ENCODE peak calls at places on chromosomes 16 and 17, in eight cellular contexts. J, G, A, X, D, R, M and H are unnamed samples.
A peak's percentile ranks its signal among the peaks of the same experiment; 100 is the strongest.

GRCh38 chr17:10976401-10976800 is 138.5 kb upstream of the PIRT start:
- DNase-seq in J (no peak), G (no peak), A (no peak), X (no peak), D (no peak), R (no peak), M (no peak), H (no peak)

GRCh38 chr17:34626141-34626681 is 46.8 kb downstream of the TMEM132E start:
- DNase-seq in J (no peak), G (peak; percentile 31), A (no peak), X (no peak), D (no peak), R (no peak), M (no peak), H (no peak)

GRCh38 chr16:574021-574760 is 4.4 kb downstream of the PIGQ start:
- DNase-seq in J (no peak), G (no peak), A (no peak), X (no peak), D (no peak), R (no peak), M (no peak), H (no peak)

GRCh38 chr16:88195911-88196465 is 186.8 kb upstream of the ZNF469 start:
- DNase-seq in J (no peak), G (no peak), A (no peak), X (no peak), D (no peak), R (no peak), M (no peak), H (no peak)

GRCh38 chr16:1433756-1434155 is 2.9 kb downstream of the PERCC1 start:
- DNase-seq in J (no peak), G (no peak), A (no peak), X (no peak), D (no peak), R (no peak), M (no peak), H (no peak)

GRCh38 chr17:6696906-6697305 is 16.3 kb downstream of the SLC13A5 start:
- DNase-seq in J (no peak), G (no peak), A (no peak), X (no peak), D (no peak), R (no peak), M (no peak), H (no peak)

GRCh38 chr16:48201515-48202201 is 42.4 kb upstream of the LONP2 start:
- DNase-seq in J (no peak), G (no peak), A (no peak), X (no peak), D (no peak), R (no peak), M (no peak), H (no peak)

GRCh38 chr17:79633937-79634813 is 23.3 kb upstream of the RBFOX3 start:
- DNase-seq in J (no peak), G (no peak), A (no peak), X (peak; percentile 7), D (no peak), R (no peak), M (no peak), H (no peak)

GRCh38 chr16:55434000-55434399 is 45.0 kb upstream of the MMP2 start:
- DNase-seq in J (no peak), G (no peak), A (no peak), X (no peak), D (no peak), R (no peak), M (no peak), H (no peak)

GRCh38 chr17:79952265-79952877 is 83.3 kb downstream of the TBC1D16 start:
- DNase-seq in J (no peak), G (no peak), A (no peak), X (no peak), D (no peak), R (no peak), M (no peak), H (no peak)

GRCh38 chr16:62876133-62876532 is 839.9 kb upstream of the CDH8 start:
- DNase-seq in J (no peak), G (no peak), A (no peak), X (no peak), D (no peak), R (no peak), M (no peak), H (no peak)

GRCh38 chr16:80319181-80319580 is 221.6 kb upstream of the DYNLRB2 start:
- DNase-seq in J (peak; percentile 15), G (no peak), A (no peak), X (no peak), D (no peak), R (no peak), M (no peak), H (no peak)

GRCh38 chr17:45719335-45720071 is 64.6 kb upstream of the CRHR1 start:
- DNase-seq in J (peak; percentile 3), G (peak; percentile 53), A (peak; percentile 16), X (no peak), D (peak; percentile 54), R (peak; percentile 78), M (no peak), H (peak; percentile 38)

GRCh38 chr17:37481001-37481665 is 8.6 kb upstream of the DUSP14 start:
- DNase-seq in J (no peak), G (peak; percentile 12), A (no peak), X (no peak), D (no peak), R (peak; percentile 20), M (no peak), H (peak; percentile 44)

GRCh38 chr17:27968206-27968732 is 74.2 kb upstream of the NLK start:
- DNase-seq in J (no peak), G (no peak), A (no peak), X (no peak), D (no peak), R (no peak), M (no peak), H (no peak)

GRCh38 chr17:44931376-44931775 is 16.1 kb upstream of the GFAP start:
- DNase-seq in J (no peak), G (no peak), A (no peak), X (no peak), D (no peak), R (no peak), M (no peak), H (no peak)

GRCh38 chr16:85284138-85284897 is 172.0 kb upstream of the CIBAR2 start:
- DNase-seq in J (no peak), G (no peak), A (no peak), X (no peak), D (no peak), R (no peak), M (no peak), H (no peak)

GRCh38 chr17:59107306-59107670 is 608 bp upstream of the TRIM37 start:
- DNase-seq in J (no peak), G (no peak), A (no peak), X (no peak), D (no peak), R (no peak), M (no peak), H (no peak)

GRCh38 chr17:9291912-9292562 is 270.7 kb downstream of the NTN1 start:
- DNase-seq in J (peak; percentile 54), G (peak; percentile 57), A (peak; percentile 2), X (no peak), D (peak; percentile 30), R (peak; percentile 31), M (peak; percentile 29), H (peak; percentile 34)

GRCh38 chr16:46690281-46691178 is 1.1 kb downstream of the ORC6 start:
- DNase-seq in J (peak; percentile 24), G (no peak), A (no peak), X (peak; percentile 62), D (peak; percentile 49), R (peak; percentile 24), M (no peak), H (peak; percentile 43)

GRCh38 chr16:64012166-64012565 is 1109.7 kb downstream of the CDH11 start:
- DNase-seq in J (no peak), G (no peak), A (no peak), X (no peak), D (peak; percentile 3), R (peak; percentile 8), M (no peak), H (peak; percentile 2)

GRCh38 chr17:65684631-65685030 is 123.2 kb upstream of the AXIN2 start:
- DNase-seq in J (no peak), G (no peak), A (no peak), X (no peak), D (peak; percentile 49), R (peak; percentile 43), M (no peak), H (no peak)

GRCh38 chr16:58027341-58028167 is 2.0 kb downstream of the MMP15 start:
- DNase-seq in J (no peak), G (peak; percentile 68), A (no peak), X (peak; percentile 80), D (no peak), R (no peak), M (peak; percentile 10), H (no peak)
- H3K4me3 ChIP-seq in J (no peak overlapping the region), G (peak overlapping the region; percentile 77), A (peak overlapping the region; percentile 48), X (peak overlapping the region; percentile 92), D (peak overlapping the region; percentile 10), R (no peak overlapping the region), M (no peak overlapping the region), H (peak overlapping the region; percentile 65)

GRCh38 chr17:50386451-50386994 is 10.8 kb downstream of the LRRC59 start:
- DNase-seq in J (no peak), G (no peak), A (no peak), X (no peak), D (no peak), R (peak; percentile 24), M (no peak), H (no peak)
- H3K4me3 ChIP-seq in J (no peak overlapping the region), G (no peak overlapping the region), A (no peak overlapping the region), X (no peak overlapping the region), D (no peak overlapping the region), R (no peak overlapping the region), M (no peak overlapping the region), H (no peak overlapping the region)

DNA sequence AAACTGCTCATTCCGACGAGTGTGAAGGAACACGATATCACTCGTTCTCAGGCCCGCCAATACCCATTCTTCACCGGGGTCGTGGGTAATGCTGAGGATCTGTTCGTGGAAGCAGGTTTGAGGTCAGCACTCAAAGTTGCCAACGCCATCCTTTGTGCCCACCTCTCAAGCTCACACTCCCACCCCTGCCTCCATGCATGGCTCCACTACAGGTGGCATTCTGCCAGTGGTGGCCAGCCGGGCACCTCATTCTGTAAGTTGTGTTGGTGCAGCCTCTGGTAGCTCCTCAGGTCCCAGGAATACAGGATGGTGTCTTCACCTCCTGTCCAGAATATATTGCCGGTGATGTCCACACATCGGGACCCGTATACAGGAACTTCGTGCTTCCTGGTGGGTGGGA is 10.7 kb downstream of the TLE7 start:
- DNase-seq in J (no peak), G (no peak), A (no peak), X (no peak), D (no peak), R (no peak), M (no peak), H (no peak)
- H3K4me3 ChIP-seq in J (no peak overlapping the region), G (no peak overlapping the region), A (no peak overlapping the region), X (no peak overlapping the region), D (no peak overlapping the region), R (no peak overlapping the region), M (no peak overlapping the region), H (no peak overlapping the region)

DNA sequence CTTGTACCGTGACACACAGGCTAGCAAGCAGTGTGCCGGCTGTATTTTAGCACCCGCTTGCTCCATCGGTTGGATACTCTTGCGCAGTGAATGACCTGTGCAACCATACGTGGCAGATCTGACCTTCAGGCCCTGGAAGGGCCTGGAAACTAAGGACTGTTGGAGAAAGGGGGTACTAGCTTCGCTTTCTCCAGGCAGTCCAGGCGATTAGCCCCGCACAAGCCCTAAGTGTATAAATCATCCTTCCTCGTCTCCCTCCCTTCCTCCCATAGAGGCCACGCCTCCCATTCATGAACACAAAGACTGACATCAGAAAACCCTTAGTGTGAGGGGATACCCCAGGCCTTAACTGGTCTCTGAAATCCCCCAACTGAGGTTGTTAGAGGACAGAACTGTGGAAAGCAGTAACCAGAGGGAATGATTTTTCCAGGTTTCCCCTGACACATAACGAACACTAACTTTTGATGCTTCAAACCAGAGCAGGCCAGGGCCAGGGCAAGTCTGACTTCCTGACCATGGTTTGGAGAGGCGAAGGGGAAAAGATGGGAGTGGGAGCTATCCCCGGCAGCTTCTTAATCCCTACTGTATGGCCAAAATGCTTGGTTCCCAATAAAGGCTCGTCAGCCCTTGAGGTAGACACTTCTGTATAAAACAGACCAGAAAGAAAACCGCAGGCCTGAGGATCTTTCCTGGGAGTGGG is 1.4 kb upstream of the DYNLL2 start:
- DNase-seq in J (no peak), G (no peak), A (no peak), X (no peak), D (no peak), R (no peak), M (no peak), H (no peak)
- H3K4me3 ChIP-seq in J (no peak overlapping the region), G (no peak overlapping the region), A (no peak overlapping the region), X (no peak overlapping the region), D (no peak overlapping the region), R (no peak overlapping the region), M (no peak overlapping the region), H (no peak overlapping the region)